ENCODE peak calls at places on chromosomes 12 and 14, in ten cellular contexts. P is IMR-90; L is thoracic aorta; A is NCI-H446; K is activated CD4-positive, alpha-beta T cell treated with anti-CD3 and anti-CD28 coated beads, Interleukin-2, amount 50 U/mL, for 24 hours; Z is HTR-8/SVneo; U is HCT116; M is transverse colon; V is epithelial cell of prostate; T is head of caudate nucleus. C is an unnamed sample.
A peak's percentile ranks its signal among the peaks of the same experiment; 100 is the strongest.

GRCh38 chr14:26427059-26427458 is 170.8 kb downstream of the NOVA1 start:
- DNase-seq in P (no peak), L (no peak), A (peak; percentile 70), K (no peak), Z (peak; percentile 3), U (no peak), M (no peak), V (no peak), T (no peak), C (no peak)

GRCh38 chr12:2231956-2232355 is 179.2 kb downstream of the CACNA1C start:
- DNase-seq in P (no peak), L (no peak), A (no peak), K (no peak), Z (no peak), U (no peak), M (no peak), V (no peak), T (no peak), C (no peak)

GRCh38 chr14:22646570-22647254 is 2.6 kb upstream of the OR6J1 start:
- DNase-seq in P (peak; percentile 79), L (no peak), A (no peak), K (no peak), Z (peak; percentile 45), U (no peak), M (no peak), V (peak; percentile 70), T (no peak), C (no peak)

GRCh38 chr14:56359245-56359644 is 220.4 kb upstream of the TMEM260 start:
- DNase-seq in P (no peak), L (no peak), A (no peak), K (no peak), Z (no peak), U (no peak), M (no peak), V (no peak), T (no peak), C (no peak)

GRCh38 chr14:75864352-75864751 is 117.4 kb downstream of the TGFB3 start:
- DNase-seq in P (peak; percentile 92), L (no peak), A (no peak), K (no peak), Z (peak; percentile 66), U (no peak), M (no peak), V (peak; percentile 75), T (no peak), C (no peak)

GRCh38 chr14:34452258-34452822 is 9.7 kb downstream of the SPTSSA start:
- DNase-seq in P (no peak), L (no peak), A (no peak), K (no peak), Z (no peak), U (no peak), M (no peak), V (no peak), T (no peak), C (no peak)

GRCh38 chr14:103072595-103073366 is 11.2 kb upstream of the LBHD2 start:
- DNase-seq in P (no peak), L (no peak), A (no peak), K (no peak), Z (no peak), U (no peak), M (no peak), V (no peak), T (no peak), C (no peak)

GRCh38 chr14:33909380-33910084 is 41.3 kb downstream of the EGLN3 start:
- DNase-seq in P (no peak), L (no peak), A (peak; percentile 40), K (no peak), Z (no peak), U (no peak), M (no peak), V (no peak), T (no peak), C (no peak)

GRCh38 chr14:58572092-58572853 is 65.5 kb upstream of the DACT1 start:
- DNase-seq in P (peak; percentile 89), L (no peak), A (no peak), K (peak; percentile 12), Z (peak; percentile 59), U (no peak), M (no peak), V (no peak), T (no peak), C (no peak)

GRCh38 chr12:107134558-107134957 is 41.2 kb upstream of the CRY1 start:
- DNase-seq in P (no peak), L (no peak), A (no peak), K (no peak), Z (no peak), U (peak; percentile 75), M (no peak), V (no peak), T (no peak), C (no peak)

GRCh38 chr12:108784270-108784669 is 53.0 kb upstream of the CORO1C start:
- DNase-seq in P (no peak), L (no peak), A (no peak), K (no peak), Z (no peak), U (no peak), M (no peak), V (no peak), T (no peak), C (no peak)

GRCh38 chr12:89951050-89951693 is 242.5 kb upstream of the ATP2B1 start:
- DNase-seq in P (peak; percentile 84), L (no peak), A (no peak), K (no peak), Z (peak; percentile 23), U (no peak), M (peak; percentile 61), V (peak; percentile 56), T (no peak), C (no peak)

GRCh38 chr12:25529738-25530137 is 23.3 kb downstream of the LMNTD1 start:
- DNase-seq in P (peak; percentile 68), L (no peak), A (no peak), K (no peak), Z (no peak), U (no peak), M (no peak), V (peak; percentile 16), T (no peak), C (no peak)

GRCh38 chr14:102593841-102594170 is 1.4 kb downstream of the RCOR1 start:
- DNase-seq in P (no peak), L (no peak), A (no peak), K (no peak), Z (no peak), U (no peak), M (no peak), V (no peak), T (no peak), C (peak; percentile 40)

GRCh38 chr12:26319511-26319910 is 124.1 kb downstream of the SSPN start:
- DNase-seq in P (peak; percentile 94), L (no peak), A (no peak), K (no peak), Z (peak; percentile 10), U (no peak), M (no peak), V (peak; percentile 76), T (no peak), C (no peak)

GRCh38 chr14:99612737-99613330 is 8.8 kb upstream of the CCDC85C start:
- DNase-seq in P (peak; percentile 70), L (no peak), A (no peak), K (no peak), Z (peak; percentile 43), U (no peak), M (no peak), V (no peak), T (no peak), C (no peak)

GRCh38 chr14:71138236-71139057 is 231.2 kb downstream of the PCNX1 start:
- DNase-seq in P (no peak), L (no peak), A (peak; percentile 51), K (no peak), Z (no peak), U (no peak), M (no peak), V (no peak), T (no peak), C (peak; percentile 73)

GRCh38 chr14:67641902-67642749 is 22.4 kb downstream of the ARG2 start:
- DNase-seq in P (no peak), L (no peak), A (no peak), K (no peak), Z (no peak), U (no peak), M (no peak), V (no peak), T (no peak), C (no peak)

GRCh38 chr14:72904840-72905561 is 11.1 kb upstream of the DPF3 start:
- DNase-seq in P (peak; percentile 81), L (no peak), A (peak; percentile 63), K (peak; percentile 21), Z (peak; percentile 83), U (peak; percentile 44), M (peak; percentile 71), V (no peak), T (peak; percentile 67), C (peak; percentile 83)

GRCh38 chr14:91205449-91205848 is 39.1 kb downstream of the GPR68 start:
- DNase-seq in P (no peak), L (no peak), A (no peak), K (no peak), Z (no peak), U (no peak), M (no peak), V (no peak), T (no peak), C (no peak)

GRCh38 chr12:14769462-14769836 is 33.8 kb downstream of the WBP11 start:
- DNase-seq in P (peak; percentile 20), L (no peak), A (no peak), K (no peak), Z (no peak), U (no peak), M (peak; percentile 51), V (no peak), T (peak; percentile 35), C (no peak)

GRCh38 chr12:27179399-27180214 is 64.5 kb upstream of the STK38L start:
- DNase-seq in P (peak; percentile 96), L (peak; percentile 25), A (peak; percentile 59), K (no peak), Z (no peak), U (peak; percentile 74), M (no peak), V (peak; percentile 99), T (no peak), C (peak; percentile 62)

GRCh38 chr14:72679106-72679505 is 214.8 kb downstream of the DPF3 start:
- DNase-seq in P (peak; percentile 52), L (no peak), A (peak; percentile 26), K (no peak), Z (no peak), U (no peak), M (no peak), V (no peak), T (peak; percentile 31), C (peak; percentile 92)